ENCODE peak calls at places on chromosomes 6 and 20, in five cellular contexts. I is endodermal cell, W is stomach, A is heart right ventricle, Y is psoas muscle. O is an unnamed sample.

GRCh38 chr20:53664121-53664520 is 70.5 kb upstream of the ZNF217 start:
- DNase-seq in W (peak; percentile 39), Y (no peak), A (no peak), I (no peak), O (no peak)

GRCh38 chr6:16055852-16056251 is 73.0 kb upstream of the MYLIP start:
- DNase-seq in W (no peak), A (no peak), Y (no peak), I (no peak), O (no peak)

GRCh38 chr6:37289931-37290330 is 32.0 kb upstream of the TMEM217 start:
- DNase-seq in W (no peak), I (no peak), Y (no peak), A (no peak), O (no peak)

GRCh38 chr6:163162007-163162873 is 252.3 kb upstream of the QKI start:
- DNase-seq in Y (no peak), A (no peak), I (no peak), W (no peak), O (no peak)

GRCh38 chr6:1510239-1510638 is 99.5 kb upstream of the FOXC1 start:
- DNase-seq in I (no peak), Y (no peak), W (no peak), A (no peak), O (no peak)

GRCh38 chr6:74458536-74458935 is 747.3 kb downstream of the COL12A1 start:
- DNase-seq in I (no peak), A (no peak), W (no peak), Y (no peak), O (no peak)

GRCh38 chr6:4668271-4669179 is 107.7 kb upstream of the CDYL start:
- DNase-seq in A (no peak), Y (no peak), I (peak; percentile 20), W (no peak), O (no peak)

GRCh38 chr6:38169221-38169674 is 349.7 kb downstream of the ZFAND3 start:
- DNase-seq in A (no peak), W (no peak), I (peak; percentile 80), Y (no peak), O (no peak)

GRCh38 chr6:148864941-148865340 is 118.1 kb downstream of the UST start:
- DNase-seq in W (no peak), I (no peak), Y (no peak), A (no peak), O (no peak)

GRCh38 chr6:157505912-157506491 is 125.0 kb downstream of the ZDHHC14 start:
- DNase-seq in W (no peak), A (no peak), Y (no peak), I (no peak), O (peak; percentile 5)

GRCh38 chr6:56699066-56699654 is 56.5 kb upstream of the DST start:
- DNase-seq in W (no peak), I (no peak), A (no peak), Y (no peak), O (peak; percentile 65)

GRCh38 chr6:147549531-147549930 is 41.0 kb downstream of the SAMD5 start:
- DNase-seq in A (no peak), I (no peak), Y (no peak), W (no peak), O (no peak)

GRCh38 chr6:119348308-119349040 is 1.1 kb downstream of the MAN1A1 start:
- DNase-seq in W (peak; percentile 26), I (peak; percentile 83), Y (peak; percentile 52), A (peak; percentile 21), O (no peak)

GRCh38 chr6:75546401-75546800 is 52.8 kb upstream of the FILIP1 start:
- DNase-seq in W (no peak), A (no peak), Y (no peak), I (no peak), O (peak; percentile 69)

GRCh38 chr20:61712632-61713031 is 353.0 kb downstream of the TAF4 start:
- DNase-seq in A (no peak), W (no peak), Y (no peak), I (no peak), O (no peak)
- H3K4me3 ChIP-seq in A (no peak overlapping the region), W (no peak overlapping the region), Y (no peak overlapping the region), I (no peak overlapping the region), O (no peak overlapping the region)

GRCh38 chr6:33673847-33674246 is 37.7 kb downstream of the UQCC2 start:
- DNase-seq in A (no peak), I (no peak), W (no peak), Y (no peak), O (no peak)

GRCh38 chr6:33671381-33672072 is 40.0 kb downstream of the UQCC2 start:
- DNase-seq in I (no peak), W (no peak), Y (no peak), A (no peak), O (no peak)

GRCh38 chr6:33670086-33670660 is 41.3 kb downstream of the UQCC2 start:
- DNase-seq in Y (no peak), I (no peak), W (no peak), A (no peak), O (no peak)

GRCh38 chr6:33670971-33671370 is 40.5 kb downstream of the UQCC2 start:
- DNase-seq in A (no peak), Y (no peak), W (no peak), I (peak; percentile 84), O (no peak)

DNA sequence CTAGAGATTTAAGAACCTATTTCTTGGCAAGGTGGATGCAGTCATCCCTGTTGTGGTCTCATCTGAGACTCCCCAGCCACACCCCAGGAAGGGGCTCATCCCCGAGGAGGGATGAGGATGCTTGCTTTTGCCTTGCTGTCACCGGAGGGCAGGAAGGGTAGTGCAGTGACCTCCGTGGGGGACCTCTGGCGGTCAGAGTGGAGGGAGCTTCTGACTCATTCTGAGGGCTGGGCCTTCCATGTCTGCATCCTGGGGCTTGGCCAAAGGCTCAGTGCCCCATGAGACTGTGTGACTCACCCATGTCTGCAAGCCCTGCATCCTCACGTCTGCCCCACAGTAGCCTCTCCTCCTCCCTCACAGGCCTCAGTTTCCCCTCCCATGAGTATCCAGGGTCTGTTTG is 38.7 kb downstream of the UQCC2 start:
- DNase-seq in Y (peak; percentile 94), A (peak; percentile 81), W (no peak), I (peak; percentile 88), O (peak; percentile 97)
- TF ChIP-seq CTCF in Y (peak; percentile 53), A (peak; percentile 44), W (no peak), I (peak; percentile 68), O (peak; percentile 63)

GRCh38 chr20:62831854-62832211 is 15.0 kb downstream of the COL9A3 start:
- DNase-seq in Y (peak; percentile 3), W (no peak), A (no peak), I (peak; percentile 61), O (no peak)
- H3K4me3 ChIP-seq in Y (no peak overlapping the region), W (peak overlapping the region; percentile 18), A (no peak overlapping the region), I (no peak overlapping the region), O (no peak overlapping the region)

DNA sequence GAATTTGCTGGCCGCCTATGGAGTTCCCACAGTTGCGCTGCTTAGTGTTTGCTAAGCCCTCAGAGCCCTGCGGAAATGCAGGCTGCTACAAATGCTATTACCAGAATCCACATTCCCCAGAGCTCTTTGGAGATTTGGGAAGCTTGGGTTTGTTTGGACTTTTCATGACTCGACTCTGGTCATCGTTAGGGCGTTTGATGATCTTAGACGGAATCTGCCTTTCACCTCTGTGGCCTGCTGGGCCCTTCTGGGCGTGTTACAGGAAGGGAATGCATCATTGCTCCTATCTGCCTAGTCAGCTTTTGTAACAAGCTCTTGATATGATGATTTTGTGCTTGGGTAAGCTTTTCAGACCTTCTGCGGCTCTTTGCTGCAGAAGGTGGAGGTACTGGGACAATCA is 50.8 kb downstream of the EYA2 start:
- DNase-seq in A (no peak), I (peak; percentile 79), Y (no peak), W (no peak), O (no peak)
- TF ChIP-seq CTCF in A (no peak), I (no peak), Y (no peak), W (no peak), O (no peak)

DNA sequence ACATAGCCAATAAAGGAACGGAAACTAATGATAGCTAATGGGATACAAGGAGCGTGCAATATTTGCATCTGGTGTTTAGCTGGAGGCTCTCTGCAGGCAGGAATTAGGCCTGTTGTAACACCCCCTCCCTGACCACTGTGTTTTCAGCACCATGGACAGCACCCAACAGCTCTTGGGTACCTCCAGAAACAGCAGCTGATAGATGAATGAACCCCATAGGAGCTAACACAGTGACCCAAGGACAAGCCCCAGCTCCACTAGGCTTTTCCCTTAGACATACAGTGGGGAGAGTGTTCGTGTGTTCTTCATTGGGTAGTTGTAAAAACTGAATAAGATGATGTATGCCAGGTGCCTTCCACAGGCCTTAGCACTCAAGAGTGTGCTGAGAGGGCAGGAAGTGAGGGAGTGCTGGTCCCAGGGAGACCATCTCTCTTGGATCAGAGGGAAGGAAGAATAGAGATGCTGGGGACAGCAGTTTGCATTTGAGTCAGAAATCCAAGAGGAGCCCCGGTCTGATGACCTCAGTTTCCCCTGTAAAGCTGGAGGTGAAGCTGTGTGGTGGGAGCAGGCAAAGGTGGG is 161.3 kb downstream of the PHACTR3 start:
- DNase-seq in I (peak; percentile 84), W (no peak), Y (no peak), A (no peak), O (no peak)
- H3K4me3 ChIP-seq in I (no peak overlapping the region), W (no peak overlapping the region), Y (no peak overlapping the region), A (no peak overlapping the region), O (no peak overlapping the region)

DNA sequence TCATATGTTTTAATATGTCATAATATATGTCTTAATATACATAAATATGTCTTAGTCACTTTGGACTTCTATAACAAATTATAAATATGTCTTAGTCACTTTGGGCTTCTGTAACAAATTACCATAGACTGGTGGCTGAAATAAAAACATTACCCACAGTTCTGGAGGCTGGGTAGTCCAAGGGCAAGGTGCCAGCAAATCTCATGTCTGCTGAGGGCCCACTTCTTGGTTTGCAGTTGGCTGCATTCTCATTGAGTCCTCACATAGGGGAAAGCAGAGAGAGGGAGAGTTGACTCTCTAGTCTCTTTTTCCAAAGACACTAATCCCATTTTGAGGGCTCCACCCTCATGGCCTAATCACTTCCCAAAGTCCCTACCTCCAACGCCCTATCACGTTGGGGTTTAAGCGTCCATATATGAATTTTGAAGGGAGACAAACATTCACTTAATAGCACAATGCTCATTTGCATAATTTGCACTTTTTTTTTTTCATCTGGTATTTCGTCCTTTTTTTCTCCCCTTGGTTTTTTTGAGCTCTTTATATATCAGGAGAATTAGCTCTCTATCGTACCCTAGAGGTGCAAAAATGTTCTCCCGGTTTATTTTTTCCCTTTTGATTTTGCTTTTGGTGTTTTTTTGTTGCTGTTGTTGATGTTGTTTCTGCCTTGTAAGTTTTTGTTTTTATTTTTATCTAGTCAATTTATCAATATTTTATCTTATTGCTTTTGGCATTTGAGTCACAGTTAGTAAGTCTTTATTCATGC is 266.4 kb downstream of the PLCB1 start:
- DNase-seq in A (no peak), I (no peak), Y (no peak), W (no peak), O (no peak)
- TF ChIP-seq CTCF in A (no peak), I (peak; percentile 58), Y (no peak), W (no peak), O (peak; percentile 17)